ENCODE peak calls at places on chromosomes 4 and X, in seven cellular contexts. E is lower lobe of right lung, K is brain microvascular endothelial cell, N is neural progenitor cell, D is HFF-Myc, C is tibial nerve, S is pancreas. Z is an unnamed sample.

GRCh38 chr4:10024303-10024702 is 3.0 kb upstream of the SLC2A9 start:
- DNase-seq in E (no peak), K (no peak), N (no peak), D (no peak), C (no peak), S (no peak), Z (no peak)

GRCh38 chrX:19683817-19684216 is 168.5 kb upstream of the MAP3K15 start:
- DNase-seq in E (no peak), K (no peak), N (no peak), D (no peak), C (no peak), S (no peak), Z (no peak)

GRCh38 chrX:100265179-100265578 is 144.9 kb downstream of the PCDH19 start:
- DNase-seq in E (no peak), K (no peak), N (no peak), D (no peak), C (no peak), S (no peak), Z (no peak)

GRCh38 chr4:58749206-58749605 is 1639.0 kb upstream of the IGFBP7 start:
- DNase-seq in E (no peak), K (no peak), N (no peak), D (no peak), C (no peak), S (peak; percentile 16), Z (no peak)

GRCh38 chr4:170134821-170135220 is 45.1 kb upstream of the AADAT start:
- DNase-seq in E (no peak), K (no peak), N (no peak), D (no peak), C (no peak), S (no peak), Z (no peak)

GRCh38 chr4:30863031-30863430 is 142.9 kb downstream of the PCDH7 start:
- DNase-seq in E (no peak), K (peak; percentile 27), N (no peak), D (no peak), C (no peak), S (no peak), Z (no peak)

GRCh38 chr4:46389301-46389761 is 597 bp downstream of the GABRA2 start:
- DNase-seq in E (no peak), K (no peak), N (peak; percentile 68), D (no peak), C (no peak), S (no peak), Z (no peak)

GRCh38 chr4:77355731-77356130 is 198.7 kb downstream of the CCNG2 start:
- DNase-seq in E (no peak), K (no peak), N (no peak), D (no peak), C (no peak), S (no peak), Z (no peak)

GRCh38 chrX:21956783-21957182 is 16.3 kb downstream of the SMS start:
- DNase-seq in E (no peak), K (no peak), N (no peak), D (no peak), C (no peak), S (no peak), Z (no peak)

GRCh38 chr4:168651374-168651773 is 154.5 kb downstream of the PALLD start:
- DNase-seq in E (no peak), K (no peak), N (peak; percentile 38), D (no peak), C (no peak), S (no peak), Z (peak; percentile 15)

GRCh38 chr4:26466871-26467270 is 23.4 kb downstream of the CCKAR start:
- DNase-seq in E (no peak), K (no peak), N (no peak), D (no peak), C (no peak), S (no peak), Z (no peak)

GRCh38 chrX:62931625-62932024 is 419.5 kb downstream of the SPIN4 start:
- DNase-seq in E (no peak), K (no peak), N (no peak), D (no peak), C (no peak), S (no peak), Z (no peak)

GRCh38 chr4:147110473-147110872 is 164.8 kb upstream of the TTC29 start:
- DNase-seq in E (no peak), K (no peak), N (no peak), D (no peak), C (no peak), S (no peak), Z (no peak)

GRCh38 chr4:147109800-147110199 is 164.1 kb upstream of the TTC29 start:
- DNase-seq in E (no peak), K (no peak), N (no peak), D (no peak), C (no peak), S (no peak), Z (no peak)

GRCh38 chr4:147108409-147108808 is 162.7 kb upstream of the TTC29 start:
- DNase-seq in E (no peak), K (peak; percentile 49), N (no peak), D (no peak), C (no peak), S (no peak), Z (no peak)

GRCh38 chr4:147110968-147111367 is 165.3 kb upstream of the TTC29 start:
- DNase-seq in E (no peak), K (no peak), N (no peak), D (no peak), C (no peak), S (no peak), Z (no peak)
- TF ChIP-seq CTCF in E (peak; percentile 19), K (no peak), N (peak; percentile 28), D (no peak), C (no peak), S (no peak), Z (peak; percentile 49)

GRCh38 chr4:159049780-159050375 is 53.0 kb upstream of the RAPGEF2 start:
- DNase-seq in E (no peak), K (no peak), N (no peak), D (no peak), C (no peak), S (no peak), Z (no peak)

GRCh38 chr4:159055851-159056250 is 47.0 kb upstream of the RAPGEF2 start:
- DNase-seq in E (no peak), K (no peak), N (no peak), D (no peak), C (no peak), S (no peak), Z (no peak)

GRCh38 chr4:159048166-159048886 is 54.6 kb upstream of the RAPGEF2 start:
- DNase-seq in E (peak; percentile 81), K (peak; percentile 86), N (peak; percentile 57), D (no peak), C (peak; percentile 46), S (peak; percentile 79), Z (peak; percentile 56)

GRCh38 chr4:159051245-159052071 is 51.4 kb upstream of the RAPGEF2 start:
- DNase-seq in E (no peak), K (no peak), N (no peak), D (no peak), C (no peak), S (no peak), Z (no peak)

DNA sequence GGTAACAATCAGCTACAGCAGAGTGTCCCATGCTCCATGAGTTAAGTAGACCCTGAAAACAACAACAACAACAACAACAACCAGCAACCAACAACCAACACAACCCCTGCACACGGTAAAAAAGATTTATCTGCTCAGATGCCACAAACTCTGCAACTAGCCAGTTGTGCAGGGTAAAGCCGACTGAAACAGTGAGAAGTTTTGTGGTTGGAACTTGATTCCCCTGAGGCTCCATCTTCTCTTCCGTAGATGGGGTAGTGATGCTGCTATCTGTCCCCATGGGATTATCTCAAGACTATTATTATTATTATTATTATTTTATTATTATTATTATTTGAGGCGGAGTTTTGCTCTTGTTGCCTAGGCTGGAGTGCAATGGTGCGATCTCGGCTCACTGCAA is 50.6 kb upstream of the RAPGEF2 start:
- DNase-seq in E (no peak), K (no peak), N (no peak), D (no peak), C (no peak), S (no peak), Z (no peak)
- H3K4me3 ChIP-seq in E (no peak overlapping the region), K (no peak overlapping the region), N (no peak overlapping the region), D (no peak overlapping the region), C (no peak overlapping the region), S (no peak overlapping the region), Z (no peak overlapping the region)

GRCh38 chr4:83852085-83852451 is 316.2 kb downstream of the GPAT3 start:
- DNase-seq in E (no peak), K (peak; percentile 70), N (no peak), D (no peak), C (no peak), S (no peak), Z (no peak)

GRCh38 chr4:83851261-83852084 is 315.6 kb downstream of the GPAT3 start:
- DNase-seq in E (no peak), K (peak; percentile 52), N (no peak), D (no peak), C (no peak), S (no peak), Z (no peak)

GRCh38 chr4:83850435-83850834 is 314.5 kb downstream of the GPAT3 start:
- DNase-seq in E (no peak), K (peak; percentile 43), N (no peak), D (no peak), C (no peak), S (no peak), Z (no peak)

DNA sequence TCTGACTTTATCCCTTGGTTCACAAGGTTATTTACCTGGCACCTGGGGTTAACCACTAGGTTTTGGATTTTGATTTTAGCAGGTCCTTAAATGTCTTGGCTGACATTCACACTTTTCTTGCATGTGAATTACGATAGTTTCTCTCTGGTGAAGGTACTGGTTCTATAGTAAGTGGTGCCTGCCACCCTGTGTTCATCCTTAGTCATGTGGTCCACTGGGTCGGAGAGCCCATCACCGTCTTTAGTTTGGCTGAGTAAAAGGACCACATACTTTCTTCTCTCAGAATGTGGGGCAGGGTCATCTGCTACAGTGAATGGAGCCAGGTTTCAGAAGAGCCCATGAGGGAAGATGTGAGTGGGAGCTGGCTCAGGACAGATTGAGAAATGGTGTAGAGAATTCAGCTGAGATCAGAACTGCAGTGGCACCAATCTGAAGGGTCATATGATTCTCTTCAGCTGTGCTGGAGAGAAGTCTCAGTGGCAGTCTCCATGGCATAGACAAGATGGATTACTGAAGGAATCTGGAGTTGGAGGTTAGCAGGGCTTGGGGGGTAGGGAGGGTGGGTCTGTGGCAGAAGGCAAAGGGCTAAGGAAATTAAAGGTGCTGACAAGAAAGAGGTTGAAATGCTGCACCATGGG is 310.4 kb downstream of the GPAT3 start:
- DNase-seq in E (no peak), K (no peak), N (no peak), D (no peak), C (no peak), S (no peak), Z (no peak)
- TF ChIP-seq CTCF in E (no peak), K (no peak), N (no peak), D (no peak), C (no peak), S (no peak), Z (no peak)

GRCh38 chr4:105594094-105595010 is 41.9 kb downstream of the ARHGEF38 start:
- DNase-seq in E (no peak), K (no peak), N (no peak), D (no peak), C (no peak), S (no peak), Z (no peak)
- H3K4me3 ChIP-seq in E (no peak overlapping the region), K (no peak overlapping the region), N (no peak overlapping the region), D (no peak overlapping the region), C (no peak overlapping the region), S (no peak overlapping the region), Z (no peak overlapping the region)

Z was measured in uterus.